ENCODE peak calls at places on chromosomes 11 and 22, in eight cellular contexts. A, H, O, Q, I, V, D and G are unnamed samples.
A peak's percentile ranks its signal among the peaks of the same experiment; 100 is the strongest.

GRCh38 chr11:124878497-124879228 is 13.4 kb downstream of the ROBO3 start:
- DNase-seq in H (no peak), A (no peak), V (no peak), O (no peak), D (no peak), Q (no peak), I (no peak), G (no peak)

GRCh38 chr11:11584446-11584810 is 37.4 kb downstream of the GALNT18 start:
- DNase-seq in Q (no peak), O (no peak), V (peak; percentile 6), H (peak; percentile 44), I (peak; percentile 42), D (peak; percentile 80), A (peak; percentile 66), G (no peak)

GRCh38 chr11:34345012-34345804 is 12.6 kb downstream of the ABTB2 start:
- DNase-seq in O (peak; percentile 58), V (no peak), Q (no peak), A (peak; percentile 96), H (no peak), D (peak; percentile 61), I (no peak), G (peak; percentile 85)

GRCh38 chr11:35126000-35126878 is 12.7 kb upstream of the CD44 start:
- DNase-seq in D (no peak), H (no peak), A (no peak), O (no peak), V (no peak), Q (no peak), I (no peak), G (no peak)

GRCh38 chr11:85752201-85752889 is 58.6 kb downstream of the SYTL2 start:
- DNase-seq in D (no peak), V (no peak), O (no peak), H (no peak), A (no peak), I (no peak), Q (no peak), G (no peak)

GRCh38 chr11:128398517-128399152 is 188.7 kb downstream of the ETS1 start:
- DNase-seq in O (no peak), H (no peak), D (no peak), I (no peak), Q (no peak), V (no peak), A (no peak), G (no peak)

GRCh38 chr11:10350341-10350740 is 45.5 kb downstream of the ADM start:
- DNase-seq in I (peak; percentile 49), D (no peak), A (peak; percentile 92), Q (no peak), V (no peak), H (peak; percentile 11), O (no peak), G (no peak)

GRCh38 chr11:7208391-7208790 is 43.3 kb upstream of the SYT9 start:
- DNase-seq in I (no peak), Q (no peak), V (no peak), O (no peak), D (no peak), H (no peak), A (no peak), G (no peak)

GRCh38 chr11:66728760-66729385 is at the start of gene SPTBN2:
- DNase-seq in O (no peak), H (peak; percentile 10), I (no peak), A (peak; percentile 20), D (no peak), Q (no peak), V (no peak), G (no peak)

GRCh38 chr11:115579181-115579825 is 75.1 kb upstream of the CADM1 start:
- DNase-seq in I (no peak), V (no peak), O (no peak), D (no peak), Q (no peak), H (no peak), A (no peak), G (no peak)

GRCh38 chr22:31104869-31105268 is 2.5 kb downstream of the SELENOM start:
- DNase-seq in Q (no peak), D (no peak), V (peak; percentile 87), A (no peak), H (peak; percentile 39), I (no peak), O (no peak), G (no peak)

GRCh38 chr11:102724904-102725515 is at the start of gene MMP8:
- DNase-seq in V (no peak), H (no peak), D (no peak), A (peak; percentile 44), I (no peak), Q (no peak), O (no peak), G (no peak)

GRCh38 chr11:72721689-72722049 is 30.5 kb downstream of the ARAP1 start:
- DNase-seq in Q (no peak), V (no peak), D (no peak), O (no peak), A (no peak), H (peak; percentile 52), I (no peak), G (no peak)

GRCh38 chr11:59173080-59173963 is 1.4 kb downstream of the DTX4 start:
- DNase-seq in H (peak; percentile 9), V (peak; percentile 80), O (no peak), A (peak; percentile 30), Q (no peak), I (no peak), D (no peak), G (no peak)

GRCh38 chr11:104625246-104625645 is 273.0 kb downstream of the CASP12 start:
- DNase-seq in H (peak; percentile 21), Q (no peak), D (no peak), O (no peak), V (no peak), I (no peak), A (peak; percentile 40), G (peak; percentile 10)